ENCODE peak calls at places on chromosomes 1 and 21, in six cellular contexts. Q, X, K, I, B and W are unnamed samples.

GRCh38 chr1:223010552-223011229 is 132.4 kb downstream of the TLR5 start:
- DNase-seq in Q (no peak), X (no peak), K (no peak), I (no peak), B (no peak), W (no peak)

GRCh38 chr1:41093826-41094225 is 72.3 kb upstream of the SLFNL1 start:
- DNase-seq in Q (no peak), X (no peak), K (no peak), I (no peak), B (no peak), W (no peak)

GRCh38 chr1:244314921-244315544 is 136.7 kb downstream of the ADSS2 start:
- DNase-seq in Q (no peak), X (no peak), K (no peak), I (peak; percentile 71), B (no peak), W (no peak)

GRCh38 chr1:231806623-231807470 is 180.3 kb downstream of the DISC1 start:
- DNase-seq in Q (peak; percentile 36), X (peak; percentile 20), K (peak; percentile 60), I (peak; percentile 50), B (no peak), W (peak; percentile 82)

GRCh38 chr1:55781944-55782482 is 566.8 kb upstream of the USP24 start:
- DNase-seq in Q (peak; percentile 32), X (no peak), K (no peak), I (no peak), B (no peak), W (no peak)

GRCh38 chr1:162861101-162861500 is at the start of gene CCDC190:
- DNase-seq in Q (no peak), X (no peak), K (no peak), I (no peak), B (no peak), W (no peak)

GRCh38 chr1:53413175-53414001 is 45.8 kb upstream of the DMRTB1 start:
- DNase-seq in Q (peak; percentile 85), X (no peak), K (no peak), I (no peak), B (peak; percentile 60), W (peak; percentile 65)

GRCh38 chr1:97050501-97050900 is 328.9 kb downstream of the PTBP2 start:
- DNase-seq in Q (peak; percentile 10), X (no peak), K (no peak), I (peak; percentile 62), B (no peak), W (peak; percentile 23)

GRCh38 chr1:37755290-37755689 is 9.6 kb downstream of the EPHA10 start:
- DNase-seq in Q (peak; percentile 6), X (no peak), K (no peak), I (no peak), B (no peak), W (no peak)

GRCh38 chr1:109198745-109199144 is 15.0 kb upstream of the SARS1 start:
- DNase-seq in Q (no peak), X (no peak), K (no peak), I (no peak), B (no peak), W (no peak)

GRCh38 chr1:110430901-110431300 is 20.0 kb upstream of the PROK1 start:
- DNase-seq in Q (no peak), X (no peak), K (no peak), I (no peak), B (no peak), W (no peak)

GRCh38 chr1:110433213-110433612 is 17.7 kb upstream of the PROK1 start:
- DNase-seq in Q (no peak), X (no peak), K (peak; percentile 46), I (no peak), B (no peak), W (no peak)

GRCh38 chr1:110434946-110435345 is 16.0 kb upstream of the PROK1 start:
- DNase-seq in Q (no peak), X (no peak), K (peak; percentile 44), I (no peak), B (no peak), W (no peak)

GRCh38 chr1:110436635-110437034 is 14.3 kb upstream of the PROK1 start:
- DNase-seq in Q (no peak), X (no peak), K (no peak), I (no peak), B (no peak), W (no peak)

DNA sequence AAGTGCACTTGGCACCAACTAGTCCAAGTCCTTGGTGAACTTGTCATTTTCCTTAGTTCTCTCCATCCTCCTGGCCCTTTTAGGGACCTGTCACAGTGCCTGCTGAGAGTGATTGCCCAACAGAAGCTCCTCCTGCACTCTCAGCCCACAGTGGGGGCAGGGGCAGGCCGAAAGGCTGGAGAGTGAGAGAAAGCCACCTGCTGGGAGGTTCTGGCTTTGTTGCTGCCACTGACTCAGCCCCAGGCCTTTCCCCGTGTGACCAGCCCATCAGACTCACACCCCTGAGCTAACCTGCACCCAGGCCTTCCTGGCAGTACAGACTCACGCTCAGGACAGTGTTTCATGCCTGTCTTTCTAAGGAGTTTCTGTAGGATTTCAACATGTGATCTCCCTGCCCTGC is 17.1 kb upstream of the PROK1 start:
- DNase-seq in Q (peak; percentile 51), X (peak; percentile 64), K (peak; percentile 84), I (no peak), B (no peak), W (peak; percentile 86)
- TF ChIP-seq MAX in Q (no peak), X (no peak), K (no peak), I (no peak), B (no peak), W (peak; percentile 63)

GRCh38 chr1:156382561-156382960 is 13.6 kb downstream of the RHBG start:
- DNase-seq in Q (no peak), X (no peak), K (no peak), I (no peak), B (no peak), W (no peak)

GRCh38 chr1:156378557-156378956 is 9.5 kb downstream of the RHBG start:
- DNase-seq in Q (no peak), X (no peak), K (no peak), I (no peak), B (no peak), W (no peak)

GRCh38 chr1:156383023-156383422 is 14.0 kb downstream of the RHBG start:
- DNase-seq in Q (peak; percentile 45), X (peak; percentile 88), K (peak; percentile 85), I (peak; percentile 55), B (no peak), W (peak; percentile 71)

GRCh38 chr1:156376958-156377919 is 8.2 kb downstream of the RHBG start:
- DNase-seq in Q (no peak), X (no peak), K (no peak), I (no peak), B (no peak), W (peak; percentile 44)

DNA sequence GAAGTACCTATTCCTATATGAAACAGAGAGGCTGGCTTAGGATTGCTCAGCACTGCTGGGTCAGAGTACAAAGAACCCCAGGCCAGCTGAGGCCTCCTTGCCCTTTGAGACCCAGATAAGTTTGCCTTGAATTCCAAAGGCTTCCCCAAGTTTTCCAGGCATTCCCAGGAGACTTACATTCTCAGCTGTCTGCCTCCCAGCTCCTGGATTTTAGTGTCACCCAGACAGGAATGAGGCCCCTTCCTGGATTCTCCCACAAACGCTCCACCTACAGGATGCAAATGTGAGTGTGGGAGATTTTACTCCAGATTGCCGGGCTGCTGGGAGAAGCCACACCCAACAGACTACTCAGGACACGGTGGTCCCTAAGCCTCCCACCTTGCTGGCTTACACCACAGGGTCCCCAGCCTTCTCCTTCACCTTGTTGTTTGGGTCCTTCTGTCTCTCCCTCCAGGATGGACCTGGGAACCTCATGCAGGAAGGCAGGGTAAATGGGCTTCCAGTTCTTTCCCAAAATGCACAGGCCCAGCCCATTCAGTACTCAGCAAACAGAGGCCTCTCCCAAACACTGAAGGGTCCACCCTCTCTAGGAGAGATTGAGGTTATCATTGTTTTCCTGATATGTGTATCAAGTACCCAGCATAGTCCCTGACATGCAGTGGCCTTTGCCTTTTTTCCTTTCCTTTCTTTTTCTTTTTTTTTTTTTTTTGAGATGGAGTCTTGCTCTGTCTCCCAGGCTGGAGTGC is 10.6 kb downstream of the RHBG start:
- DNase-seq in Q (no peak), X (peak; percentile 58), K (no peak), I (no peak), B (no peak), W (no peak)
- TF ChIP-seq POLR2A in Q (no peak), X (no peak), K (no peak), I (no peak), B (no peak), W (no peak)

GRCh38 chr1:178096421-178096820 is 2.5 kb downstream of the RASAL2 start:
- DNase-seq in Q (no peak), X (no peak), K (no peak), I (no peak), B (no peak), W (no peak)
- H3K4me3 ChIP-seq in Q (no peak overlapping the region), X (no peak overlapping the region), K (no peak overlapping the region), I (no peak overlapping the region), B (no peak overlapping the region), W (no peak overlapping the region)

GRCh38 chr21:46298083-46298412 is 11.9 kb downstream of the YBEY start:
- DNase-seq in Q (no peak), X (no peak), K (no peak), I (peak; percentile 36), B (no peak), W (no peak)

GRCh38 chr21:46294647-46295176 is 8.6 kb downstream of the YBEY start:
- DNase-seq in Q (no peak), X (no peak), K (peak; percentile 71), I (no peak), B (no peak), W (peak; percentile 91)

GRCh38 chr21:46297311-46298082 is 11.4 kb downstream of the YBEY start:
- DNase-seq in Q (no peak), X (no peak), K (no peak), I (peak; percentile 31), B (no peak), W (no peak)

GRCh38 chr21:46295177-46295711 is 9.1 kb downstream of the YBEY start:
- DNase-seq in Q (no peak), X (no peak), K (peak; percentile 70), I (no peak), B (no peak), W (peak; percentile 90)

DNA sequence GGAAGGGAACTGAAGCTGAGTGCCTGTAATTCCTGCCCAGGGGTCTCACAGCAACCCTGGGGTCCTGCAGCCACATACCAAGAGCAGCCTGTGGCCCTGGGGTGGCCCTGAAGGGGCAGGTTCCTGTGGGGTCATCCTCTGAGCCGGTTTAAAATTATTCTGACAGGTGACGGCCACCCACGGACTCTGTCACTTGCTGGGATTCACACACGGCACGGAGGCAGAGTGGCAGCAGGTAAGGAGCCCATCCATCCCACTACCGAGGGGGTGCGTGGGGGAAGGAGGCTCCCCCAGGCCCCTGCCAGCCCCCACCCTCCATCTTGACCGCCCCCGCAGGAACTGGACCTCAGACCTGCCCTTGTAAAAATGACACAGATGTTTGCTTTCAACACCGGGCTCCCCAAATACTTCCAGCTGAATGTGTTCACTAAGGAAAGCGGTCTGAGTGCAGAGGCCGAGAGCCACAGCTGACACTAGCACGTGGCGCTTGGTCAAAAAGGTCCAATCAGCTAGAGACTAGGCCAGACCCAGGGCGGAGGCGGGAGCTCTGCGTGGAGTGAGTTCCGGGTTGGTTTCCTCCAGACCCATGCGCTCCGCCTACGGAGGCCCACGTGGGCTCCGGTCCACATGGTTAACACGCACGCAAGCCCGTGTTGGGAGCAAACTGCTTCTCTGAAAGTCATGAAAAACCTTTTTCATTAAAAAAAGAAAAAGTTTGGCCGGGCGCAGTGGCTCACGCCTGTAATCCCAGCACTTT is 10.0 kb downstream of the YBEY start:
- DNase-seq in Q (no peak), X (no peak), K (peak; percentile 68), I (no peak), B (no peak), W (peak; percentile 94)
- TF ChIP-seq MAX in Q (no peak), X (no peak), K (peak; percentile 82), I (no peak), B (no peak), W (peak; percentile 99)

GRCh38 chr1:245609354-245609753 is 454.6 kb downstream of the KIF26B start:
- DNase-seq in Q (no peak), X (no peak), K (no peak), I (no peak), B (no peak), W (no peak)
- TF ChIP-seq POLR2A in Q (no peak), X (no peak), K (no peak), I (no peak), B (no peak), W (no peak)